ENCODE peak calls at places on chromosomes 1 and 21, in seven cellular contexts. P, X, T, Q, Z, W and R are unnamed samples.
A peak's percentile ranks its signal among the peaks of the same experiment; 100 is the strongest.

GRCh38 chr1:62194651-62195282 is at the start of gene L1TD1:
- DNase-seq in P (no peak), X (no peak), T (no peak), Q (no peak), Z (no peak), W (no peak), R (no peak)

GRCh38 chr1:2204384-2205190 is 10.0 kb upstream of the FAAP20 start:
- DNase-seq in P (no peak), X (peak; percentile 88), T (peak; percentile 59), Q (peak; percentile 22), Z (no peak), W (no peak), R (no peak)

GRCh38 chr1:6730889-6731288 is 29.3 kb upstream of the DNAJC11 start:
- DNase-seq in P (no peak), X (no peak), T (no peak), Q (no peak), Z (no peak), W (no peak), R (no peak)

GRCh38 chr21:35095859-35096291 is 46.8 kb upstream of the RUNX1 start:
- DNase-seq in P (no peak), X (no peak), T (no peak), Q (no peak), Z (peak; percentile 17), W (no peak), R (no peak)

GRCh38 chr21:43575466-43575841 is 83.8 kb downstream of the HSF2BP start:
- DNase-seq in P (no peak), X (no peak), T (no peak), Q (no peak), Z (no peak), W (no peak), R (no peak)

GRCh38 chr1:42484382-42484781 is 21.3 kb downstream of the CCDC30 start:
- DNase-seq in P (no peak), X (no peak), T (no peak), Q (no peak), Z (no peak), W (no peak), R (no peak)

GRCh38 chr1:154768456-154769125 is 101.5 kb downstream of the KCNN3 start:
- DNase-seq in P (no peak), X (no peak), T (no peak), Q (no peak), Z (no peak), W (no peak), R (no peak)

GRCh38 chr1:182674346-182675246 is 9.8 kb downstream of the RGS8 start:
- DNase-seq in P (no peak), X (no peak), T (no peak), Q (no peak), Z (no peak), W (no peak), R (no peak)

GRCh38 chr1:178541829-178542553 is 29.1 kb downstream of the TEX35 start:
- DNase-seq in P (no peak), X (peak; percentile 72), T (no peak), Q (peak; percentile 63), Z (peak; percentile 47), W (peak; percentile 4), R (peak; percentile 56)

GRCh38 chr1:155466996-155467395 is 95.6 kb downstream of the ASH1L start:
- DNase-seq in P (no peak), X (no peak), T (no peak), Q (no peak), Z (no peak), W (no peak), R (no peak)

GRCh38 chr1:193264313-193265065 is 78.1 kb upstream of the B3GALT2 start:
- DNase-seq in P (no peak), X (no peak), T (no peak), Q (no peak), Z (no peak), W (no peak), R (no peak)

GRCh38 chr1:179178965-179179364 is 50.5 kb downstream of the ABL2 start:
- DNase-seq in P (no peak), X (no peak), T (no peak), Q (no peak), Z (no peak), W (no peak), R (no peak)

GRCh38 chr1:245512980-245513578 is 358.3 kb downstream of the KIF26B start:
- DNase-seq in P (no peak), X (no peak), T (no peak), Q (no peak), Z (peak; percentile 20), W (no peak), R (no peak)

GRCh38 chr21:31888936-31889371 is 16.1 kb downstream of the HUNK start:
- DNase-seq in P (no peak), X (no peak), T (no peak), Q (no peak), Z (no peak), W (no peak), R (no peak)

GRCh38 chr1:220734571-220735326 is 13.4 kb upstream of the MTARC2 start:
- DNase-seq in P (no peak), X (no peak), T (no peak), Q (peak; percentile 64), Z (no peak), W (no peak), R (no peak)

GRCh38 chr1:12343823-12344487 is 114.1 kb downstream of the VPS13D start:
- DNase-seq in P (no peak), X (no peak), T (no peak), Q (no peak), Z (no peak), W (no peak), R (no peak)

GRCh38 chr1:37323486-37324377 is 150.6 kb upstream of the ZC3H12A start:
- DNase-seq in P (no peak), X (no peak), T (peak; percentile 0), Q (peak; percentile 76), Z (peak; percentile 45), W (no peak), R (peak; percentile 18)

GRCh38 chr1:248696261-248696660 is 6.3 kb downstream of the OR14I1 start:
- DNase-seq in P (no peak), X (no peak), T (no peak), Q (peak; percentile 54), Z (peak; percentile 15), W (no peak), R (no peak)

GRCh38 chr1:29259802-29260441 is 23.6 kb downstream of the PTPRU start:
- DNase-seq in P (no peak), X (peak; percentile 70), T (no peak), Q (no peak), Z (peak; percentile 37), W (no peak), R (peak; percentile 49)

GRCh38 chr1:76040327-76040868 is 34.1 kb upstream of the ST6GALNAC3 start:
- DNase-seq in P (no peak), X (no peak), T (no peak), Q (no peak), Z (no peak), W (no peak), R (no peak)

GRCh38 chr1:212189352-212189738 is 95.9 kb upstream of the PPP2R5A start:
- DNase-seq in P (no peak), X (no peak), T (no peak), Q (no peak), Z (no peak), W (no peak), R (no peak)

GRCh38 chr1:233972951-233973635 is 68.6 kb downstream of the SLC35F3 start:
- DNase-seq in P (no peak), X (no peak), T (no peak), Q (no peak), Z (no peak), W (no peak), R (no peak)

GRCh38 chr1:45998218-45998617 is 134.2 kb downstream of the PIK3R3 start:
- DNase-seq in P (no peak), X (no peak), T (no peak), Q (no peak), Z (no peak), W (no peak), R (no peak)

GRCh38 chr1:205271745-205272144 is 44.0 kb downstream of the TMCC2 start:
- DNase-seq in P (no peak), X (no peak), T (no peak), Q (no peak), Z (no peak), W (no peak), R (no peak)

GRCh38 chr1:30682396-30683275 is 40.7 kb downstream of the MATN1 start:
- DNase-seq in P (no peak), X (no peak), T (no peak), Q (no peak), Z (no peak), W (no peak), R (no peak)

GRCh38 chr1:82979593-82980230 is 1019.2 kb downstream of the TTLL7 start:
- DNase-seq in P (no peak), X (no peak), T (no peak), Q (no peak), Z (no peak), W (no peak), R (no peak)

GRCh38 chr1:72412286-72412685 is 129.9 kb upstream of the NEGR1 start:
- DNase-seq in P (no peak), X (no peak), T (no peak), Q (no peak), Z (no peak), W (no peak), R (no peak)

GRCh38 chr1:59500970-59501742 is 204.3 kb downstream of the FGGY start:
- DNase-seq in P (no peak), X (no peak), T (no peak), Q (peak; percentile 35), Z (no peak), W (no peak), R (no peak)

GRCh38 chr21:41121785-41122415 is 46.1 kb upstream of the BACE2 start:
- DNase-seq in P (no peak), X (peak; percentile 80), T (peak; percentile 5), Q (peak; percentile 78), Z (peak; percentile 84), W (no peak), R (peak; percentile 71)

GRCh38 chr1:147171399-147172167 is 687 bp downstream of the PRKAB2 start:
- DNase-seq in P (peak; percentile 42), X (no peak), T (peak; percentile 3), Q (peak; percentile 23), Z (no peak), W (no peak), R (no peak)

GRCh38 chr1:203564024-203564423 is 62.6 kb upstream of the ATP2B4 start:
- DNase-seq in P (no peak), X (no peak), T (no peak), Q (no peak), Z (no peak), W (no peak), R (no peak)

GRCh38 chr1:29826646-29827045 is 590.3 kb downstream of the PTPRU start:
- DNase-seq in P (no peak), X (no peak), T (no peak), Q (no peak), Z (no peak), W (no peak), R (no peak)

GRCh38 chr1:74937176-74937575 is 197.0 kb upstream of the LHX8 start:
- DNase-seq in P (no peak), X (no peak), T (no peak), Q (no peak), Z (no peak), W (no peak), R (no peak)

GRCh38 chr1:78840447-78841251 is 165.9 kb downstream of the ADGRL4 start:
- DNase-seq in P (no peak), X (no peak), T (no peak), Q (no peak), Z (peak; percentile 1), W (no peak), R (no peak)